ENCODE peak calls at places on chromosomes 7 and 10, in four cellular contexts. L is fibroblast of villous mesenchyme, Z is cardiac muscle cell, U is mammary epithelial cell. E is an unnamed sample.
A peak's percentile ranks its signal among the peaks of the same experiment; 100 is the strongest.

GRCh38 chr10:132974886-132975881 is 32.8 kb upstream of the CFAP46 start:
- DNase-seq in L (no peak), Z (no peak), U (no peak), E (peak; percentile 17)

GRCh38 chr10:104576611-104577010 is 64.5 kb upstream of the SORCS3 start:
- DNase-seq in U (no peak), L (no peak), Z (no peak), E (no peak)

GRCh38 chr7:12674861-12675260 is 12.6 kb upstream of the ARL4A start:
- DNase-seq in Z (no peak), L (peak; percentile 85), U (peak; percentile 30), E (peak; percentile 68)

GRCh38 chr10:5971315-5971832 is 6.0 kb downstream of the IL15RA start:
- DNase-seq in L (peak; percentile 79), Z (no peak), U (no peak), E (no peak)

GRCh38 chr10:51683031-51683830 is 16.2 kb downstream of the CSTF2T start:
- DNase-seq in L (peak; percentile 78), Z (no peak), U (no peak), E (peak; percentile 67)

GRCh38 chr10:63672491-63672890 is 151.3 kb downstream of the REEP3 start:
- DNase-seq in Z (no peak), U (no peak), L (no peak), E (no peak)

GRCh38 chr7:149175150-149175549 is 20.2 kb upstream of the ZNF282 start:
- DNase-seq in L (no peak), U (no peak), Z (no peak), E (no peak)

GRCh38 chr10:6195891-6196290 is 6.8 kb upstream of the PFKFB3 start:
- DNase-seq in Z (no peak), U (no peak), L (no peak), E (no peak)

GRCh38 chr7:74453321-74454011 is at the start of gene GTF2IRD1:
- DNase-seq in L (peak; percentile 88), U (peak; percentile 65), Z (peak; percentile 74), E (peak; percentile 65)

GRCh38 chr7:149838992-149839408 is 825 bp downstream of the ZNF862 start:
- DNase-seq in U (no peak), Z (no peak), L (no peak), E (peak; percentile 33)

GRCh38 chr7:5595545-5596045 is 172.0 kb upstream of the TNRC18 start:
- DNase-seq in Z (no peak), U (peak; percentile 78), L (no peak), E (peak; percentile 71)

DNA sequence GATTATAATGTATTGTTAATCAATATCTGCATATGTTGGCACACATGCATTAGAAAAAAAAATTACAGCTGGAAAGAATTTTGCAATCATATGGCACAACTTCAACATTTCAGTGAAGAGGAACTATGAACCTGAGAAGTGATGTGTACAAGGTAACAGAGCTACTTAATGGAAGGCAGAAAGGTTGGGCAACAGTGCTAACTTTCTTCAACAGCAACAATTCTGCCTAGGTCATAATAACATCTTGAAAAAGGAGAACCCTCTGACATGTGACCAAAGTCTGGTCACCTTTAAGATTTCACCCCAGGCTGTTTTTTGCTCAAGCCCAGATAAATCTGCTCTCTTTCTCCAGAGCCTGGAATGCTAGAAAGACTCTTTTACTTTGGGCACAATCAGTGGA is 48.0 kb upstream of the SKAP2 start:
- DNase-seq in L (peak; percentile 48), Z (no peak), U (no peak), E (no peak)
- H3K4me3 ChIP-seq in L (no peak overlapping the region), Z (no peak overlapping the region), U (no peak overlapping the region), E (no peak overlapping the region)

GRCh38 chr7:1403844-1404404 is 55.3 kb downstream of the MICALL2 start:
- DNase-seq in L (peak; percentile 4), U (no peak), Z (peak; percentile 50), E (peak; percentile 62)
- TF ChIP-seq CTCF in L (no peak), U (no peak), Z (peak; percentile 31), E (peak; percentile 25)

DNA sequence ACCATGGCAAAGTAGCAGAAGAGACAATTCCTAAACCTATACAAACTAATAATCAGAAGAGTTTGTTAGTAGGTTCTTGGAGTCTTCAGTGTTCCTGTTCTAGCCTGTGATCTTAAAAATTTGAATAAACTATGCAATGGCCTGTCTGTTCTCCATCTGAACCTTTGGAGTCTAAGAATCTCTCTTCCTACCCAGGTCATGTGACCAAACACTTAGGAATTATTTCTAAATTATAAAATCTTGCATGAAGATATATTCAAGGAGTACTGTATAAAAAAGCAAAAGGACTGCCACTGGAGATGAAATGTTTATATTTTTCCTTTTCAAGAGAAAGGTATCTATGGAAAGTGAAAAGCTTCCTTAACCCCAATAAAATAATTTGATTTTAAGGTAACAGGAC is 2.4 kb downstream of the MKI67 start:
- DNase-seq in U (no peak), L (no peak), Z (no peak), E (no peak)
- H3K4me3 ChIP-seq in U (no peak overlapping the region), L (peak overlapping the region; percentile 76), Z (no peak overlapping the region), E (no peak overlapping the region)

GRCh38 chr10:20686236-20686635 is 210.9 kb downstream of the NEBL start:
- DNase-seq in U (no peak), Z (no peak), L (no peak), E (no peak)
- TF ChIP-seq CTCF in U (no peak), Z (no peak), L (no peak), E (no peak)

E was measured in cardiac fibroblast.